ENCODE peak calls at places on chromosomes 2 and 18, in four cellular contexts. Y, I, B and C are unnamed samples.

GRCh38 chr2:100580474-100581264 is 17.9 kb downstream of the PDCL3 start:
- DNase-seq in I (no peak), Y (no peak), B (peak; percentile 64), C (no peak)

GRCh38 chr2:198173242-198173641 is 368.8 kb downstream of the PLCL1 start:
- DNase-seq in Y (no peak), B (no peak), I (no peak), C (no peak)

GRCh38 chr2:227180286-227180685 is 15.9 kb downstream of the COL4A3 start:
- DNase-seq in Y (no peak), I (no peak), B (no peak), C (no peak)

GRCh38 chr2:59957539-59957938 is 595.9 kb downstream of the BCL11A start:
- DNase-seq in Y (no peak), I (no peak), B (no peak), C (no peak)

GRCh38 chr18:9839806-9840205 is 46.0 kb upstream of the TXNDC2 start:
- DNase-seq in I (no peak), Y (no peak), B (no peak), C (no peak)

GRCh38 chr2:24530796-24531195 is 39.7 kb downstream of the NCOA1 start:
- DNase-seq in I (no peak), Y (no peak), B (no peak), C (no peak)

GRCh38 chr2:55146266-55146665 is 85.8 kb downstream of the CLHC1 start:
- DNase-seq in B (no peak), I (no peak), Y (no peak), C (no peak)

GRCh38 chr2:11652555-11652954 is 17.4 kb downstream of the NTSR2 start:
- DNase-seq in B (no peak), I (no peak), Y (no peak), C (no peak)

GRCh38 chr2:50596521-50596920 is 435.4 kb downstream of the NRXN1 start:
- DNase-seq in I (no peak), B (no peak), Y (no peak), C (no peak)

GRCh38 chr2:8279506-8279905 is 402.4 kb upstream of the ID2 start:
- DNase-seq in I (no peak), B (no peak), Y (no peak), C (no peak)

GRCh38 chr2:219447242-219448098 is 12.8 kb downstream of the SPEG start:
- DNase-seq in B (no peak), I (no peak), Y (no peak), C (no peak)

GRCh38 chr2:131015764-131016163 is 77.5 kb downstream of the FAM168B start:
- DNase-seq in Y (no peak), I (no peak), B (no peak), C (no peak)

GRCh38 chr2:99471635-99472326 is 18.0 kb downstream of the REV1 start:
- DNase-seq in Y (no peak), B (no peak), I (no peak), C (no peak)